ENCODE peak calls at places on chromosomes 16 and 17, in eight cellular contexts. C is GM12878, S is transverse colon, U is IMR-90, F is K562, X is fibroblast of lung, R is stomach, D is suprapubic skin. P is an unnamed sample. For H3K9me3, the result is how much of the 10 kb centered on the place peaks cover.

GRCh38 chr17:81270279-81270678 is 24.8 kb downstream of the SLC38A10 start:
- DNase-seq in X (no peak), D (no peak), S (no peak), R (no peak), F (no peak), U (no peak), C (no peak), P (no peak)

GRCh38 chr17:27861979-27862378 is 31.2 kb downstream of the LYRM9 start:
- DNase-seq in X (no peak), S (peak), F (no peak), D (no peak), C (no peak), R (no peak), U (no peak), P (no peak)

GRCh38 chr17:77884019-77884418 is 74.5 kb upstream of the TNRC6C start:
- DNase-seq in S (no peak), R (no peak), U (peak), C (no peak), D (no peak), X (no peak), F (no peak), P (peak)

GRCh38 chr17:3641014-3641413 is 4.5 kb downstream of the CTNS start:
- DNase-seq in D (no peak), X (no peak), F (no peak), C (no peak), R (no peak), U (no peak), S (no peak), P (no peak)

GRCh38 chr17:78817123-78817522 is 23.5 kb downstream of the USP36 start:
- DNase-seq in R (no peak), S (no peak), C (no peak), D (no peak), U (no peak), F (no peak), X (no peak), P (no peak)

GRCh38 chr17:58308985-58309917 is 19.3 kb downstream of the TSPOAP1 start:
- DNase-seq in X (no peak), D (no peak), R (peak), F (no peak), C (no peak), U (no peak), S (no peak), P (peak)

GRCh38 chr17:40548491-40548981 is 16.7 kb downstream of the CCR7 start:
- DNase-seq in U (no peak), C (no peak), F (no peak), R (peak), D (peak), S (no peak), X (no peak), P (no peak)

GRCh38 chr17:3904486-3904885 is 11.6 kb upstream of the CAMKK1 start:
- DNase-seq in U (no peak), X (no peak), R (no peak), F (no peak), D (no peak), C (no peak), S (no peak), P (no peak)

GRCh38 chr16:30805370-30806169 is 18.6 kb upstream of the ZNF629 start:
- DNase-seq in D (peak), U (peak), X (peak), F (peak), R (peak), S (peak), C (no peak), P (peak)

GRCh38 chr17:79624658-79625478 is 14.0 kb upstream of the RBFOX3 start:
- DNase-seq in F (no peak), U (no peak), S (peak), R (no peak), D (peak), X (no peak), C (no peak), P (peak)

GRCh38 chr16:11572301-11572995 is 14.3 kb downstream of the LITAF start:
- DNase-seq in X (no peak), F (no peak), U (no peak), R (no peak), D (no peak), S (peak), C (no peak), P (no peak)

GRCh38 chr17:81235822-81236740 is 2.8 kb downstream of the TEPSIN start:
- DNase-seq in C (no peak), X (no peak), F (no peak), U (no peak), D (no peak), S (no peak), R (no peak), P (no peak)

GRCh38 chr16:11410382-11411058 is 65.3 kb downstream of the RMI2 start:
- DNase-seq in C (no peak), R (no peak), U (no peak), X (no peak), D (no peak), F (no peak), S (no peak), P (no peak)

GRCh38 chr16:75478480-75479345 is 14.2 kb upstream of the TMEM170A start:
- DNase-seq in U (no peak), X (no peak), D (no peak), S (no peak), R (no peak), C (no peak), F (no peak), P (no peak)

GRCh38 chr16:57658878-57659674 is 9.0 kb upstream of the ADGRG3 start:
- DNase-seq in U (no peak), X (no peak), R (no peak), D (no peak), C (no peak), F (no peak), S (no peak), P (no peak)

GRCh38 chr17:4499431-4500187 is 928 bp downstream of the SPNS2 start:
- DNase-seq in F (no peak), R (no peak), D (no peak), C (no peak), S (no peak), U (no peak), X (no peak), P (no peak)

GRCh38 chr17:82718986-82719685 is 2.6 kb downstream of the FN3KRP start:
- DNase-seq in F (no peak), D (no peak), S (no peak), C (no peak), R (no peak), X (no peak), U (no peak), P (no peak)

GRCh38 chr16:57186630-57187507 is 740 bp downstream of the RSPRY1 start:
- DNase-seq in C (no peak), F (peak), X (peak), R (no peak), D (no peak), S (peak), U (no peak), P (peak)

GRCh38 chr17:13024033-13024432 is 6.2 kb upstream of the ELAC2 start:
- DNase-seq in D (no peak), X (no peak), R (no peak), C (no peak), S (no peak), U (no peak), F (no peak), P (no peak)

DNA sequence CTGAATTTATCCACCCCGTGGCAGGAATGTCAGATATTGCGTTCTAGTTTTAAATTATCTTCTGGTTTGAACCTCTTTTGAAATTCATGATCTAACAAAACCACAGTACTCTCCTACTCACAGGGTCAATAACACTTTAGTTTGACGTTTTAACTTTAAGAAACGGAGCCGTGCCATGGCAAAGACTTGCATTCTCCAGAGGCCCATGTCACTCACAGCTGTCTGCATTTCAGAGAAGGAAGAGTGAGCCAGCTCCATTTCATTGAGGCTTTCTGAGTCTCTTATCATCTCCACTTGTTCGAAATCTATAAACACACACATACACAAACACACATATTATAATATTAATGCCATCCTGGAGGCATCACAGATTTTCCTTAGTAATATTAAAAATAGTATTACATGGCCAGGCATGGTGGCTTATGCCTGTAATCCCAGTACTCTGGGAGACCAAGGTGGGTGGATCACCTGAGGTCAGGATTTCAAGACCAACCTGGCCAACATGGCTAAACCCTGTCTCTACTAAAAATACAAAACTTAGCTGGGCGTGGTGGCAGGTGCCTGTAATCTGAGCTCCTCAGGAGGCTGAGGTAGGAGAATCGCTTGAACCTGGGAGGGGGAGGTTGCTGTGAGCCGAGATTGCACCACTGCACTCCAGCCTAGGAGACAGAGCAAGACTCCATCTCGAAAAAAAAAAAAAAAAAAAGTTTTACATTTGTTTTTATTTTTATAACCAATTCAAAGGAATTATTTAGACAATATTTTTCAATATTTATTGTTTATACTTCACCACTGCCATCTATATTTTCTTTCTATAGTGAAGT is 35.6 kb downstream of the ABCA6 start:
- DNase-seq in F (no peak), D (no peak), C (no peak), R (no peak), S (no peak), X (no peak), U (no peak), P (no peak)
- TF ChIP-seq CTCF in F (no peak), D (no peak), C (no peak), R (no peak), S (no peak), X (no peak), U (no peak), P (no peak)

GRCh38 chr16:82728901-82729300 is 102.1 kb downstream of the CDH13 start:
- DNase-seq in D (no peak), X (no peak), S (no peak), C (no peak), U (no peak), R (no peak), F (no peak), P (no peak)

GRCh38 chr16:82735696-82736095 is 108.9 kb downstream of the CDH13 start:
- DNase-seq in S (no peak), D (no peak), F (no peak), U (no peak), X (peak), R (no peak), C (no peak), P (no peak)

GRCh38 chr16:82735176-82735575 is 108.4 kb downstream of the CDH13 start:
- DNase-seq in R (no peak), U (no peak), S (no peak), F (no peak), C (no peak), D (no peak), X (no peak), P (peak)

GRCh38 chr16:82730901-82731300 is 104.1 kb downstream of the CDH13 start:
- DNase-seq in U (no peak), X (peak), F (no peak), C (no peak), R (no peak), D (no peak), S (no peak), P (no peak)

GRCh38 chr16:82732461-82732860 is 105.7 kb downstream of the CDH13 start:
- DNase-seq in C (no peak), F (no peak), X (no peak), R (no peak), U (no peak), D (no peak), S (no peak), P (no peak)
- H3K9me3 ChIP-seq in C (under half), F (under half), X (under half), R (under half), U (under half), D (under half), S (under half), P (under half)

GRCh38 chr16:68423771-68424170 is 24.5 kb downstream of the SMPD3 start:
- DNase-seq in C (no peak), X (no peak), D (no peak), S (no peak), R (no peak), U (no peak), F (no peak), P (no peak)

GRCh38 chr16:68429081-68429740 is 19.1 kb downstream of the SMPD3 start:
- DNase-seq in C (no peak), U (no peak), R (no peak), F (no peak), X (no peak), S (no peak), D (no peak), P (no peak)

GRCh38 chr16:68427649-68428303 is 20.5 kb downstream of the SMPD3 start:
- DNase-seq in C (no peak), U (no peak), F (no peak), X (no peak), S (no peak), R (no peak), D (no peak), P (no peak)

GRCh38 chr16:68425498-68426354 is 22.6 kb downstream of the SMPD3 start:
- DNase-seq in R (no peak), F (no peak), C (no peak), X (no peak), D (no peak), U (no peak), S (no peak), P (no peak)

DNA sequence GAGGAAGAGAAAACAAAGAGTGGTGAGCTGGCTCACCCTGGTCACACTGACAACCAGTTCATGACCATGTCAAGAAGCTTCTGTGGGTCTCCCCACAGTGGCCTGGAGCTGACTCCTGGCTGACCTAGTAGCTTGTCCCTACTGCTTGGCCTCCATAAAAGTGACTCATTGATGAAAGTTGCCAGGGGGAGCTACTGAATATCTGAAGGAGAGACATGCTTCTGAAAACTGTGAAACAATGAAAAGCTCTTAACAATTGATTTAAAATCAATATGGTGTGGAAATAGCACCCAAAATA is 22.0 kb downstream of the SMPD3 start:
- DNase-seq in S (no peak), C (no peak), D (no peak), X (no peak), U (no peak), R (no peak), F (no peak), P (no peak)
- H3K27ac ChIP-seq in S (no peak), C (no peak), D (no peak), X (no peak), U (no peak), R (no peak), F (no peak), P (no peak)

GRCh38 chr17:44345497-44346026 is 460 bp downstream of the GRN start:
- DNase-seq in X (peak), F (peak), R (peak), D (peak), S (peak), C (no peak), U (peak), P (peak)
- TF ChIP-seq CTCF in X (peak), F (peak), R (no peak), D (peak), S (peak), C (peak), U (peak), P (peak)

GRCh38 chr16:3327514-3327913 is 22.2 kb downstream of the ZNF75A start:
- DNase-seq in S (no peak), U (no peak), X (no peak), R (no peak), D (no peak), F (no peak), C (no peak), P (no peak)

GRCh38 chr16:3317315-3317999 is 12.2 kb downstream of the ZNF75A start:
- DNase-seq in U (peak), R (no peak), D (no peak), X (peak), C (no peak), S (no peak), F (no peak), P (no peak)

GRCh38 chr16:3321802-3322201 is 16.5 kb downstream of the ZNF75A start:
- DNase-seq in U (no peak), D (no peak), F (no peak), S (no peak), R (no peak), X (no peak), C (no peak), P (no peak)
- H3K9me3 ChIP-seq in U (half or more), D (half or more), F (under half), S (half or more), R (half or more), X (under half), C (under half), P (under half)

GRCh38 chr17:18181358-18181757 is 2.3 kb upstream of the ALKBH5 start:
- DNase-seq in R (no peak), D (no peak), X (no peak), U (peak), S (no peak), C (no peak), F (no peak), P (no peak)
- H3K27ac ChIP-seq in R (peak), D (no peak), X (no peak), U (no peak), S (peak), C (no peak), F (peak), P (peak)

DNA sequence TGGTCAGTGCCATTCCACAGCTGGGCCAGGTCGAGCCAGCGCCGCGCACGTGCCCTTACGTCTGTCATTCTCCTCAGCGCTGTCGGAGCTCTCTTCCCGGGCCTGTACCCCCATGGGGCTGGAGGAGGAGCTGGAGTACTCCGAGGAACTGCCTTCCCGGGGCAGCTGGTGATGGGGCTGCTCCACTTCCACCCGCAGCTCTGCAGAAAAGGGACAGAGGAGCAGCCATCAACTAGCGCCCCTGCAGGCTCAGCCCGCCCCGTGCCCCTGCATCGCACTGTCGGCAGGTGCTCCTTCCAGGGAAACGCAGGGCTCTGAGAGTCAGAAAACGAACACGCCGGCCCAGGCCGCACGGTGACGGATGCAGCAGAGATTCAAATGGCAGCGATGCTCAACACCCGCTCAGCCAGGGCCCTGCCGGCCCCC is 20.9 kb downstream of the MAP1LC3B start:
- DNase-seq in S (no peak), U (no peak), R (no peak), X (no peak), D (no peak), C (no peak), F (no peak), P (no peak)
- TF ChIP-seq CTCF in S (no peak), U (no peak), R (no peak), X (no peak), D (no peak), C (no peak), F (no peak), P (no peak)

GRCh38 chr16:830871-831570 is 30.5 kb upstream of the GNG13 start:
- DNase-seq in D (no peak), U (no peak), R (no peak), C (no peak), S (no peak), F (no peak), X (no peak), P (no peak)
- H3K9me3 ChIP-seq in D (under half), U (under half), R (under half), C (under half), S (under half), F (under half), X (under half), P (under half)

GRCh38 chr16:81654346-81654745 is 124.7 kb upstream of the PLCG2 start:
- DNase-seq in S (no peak), D (no peak), X (no peak), F (no peak), C (no peak), U (peak), R (no peak), P (no peak)
- H3K27ac ChIP-seq in S (peak), D (no peak), X (no peak), F (no peak), C (no peak), U (no peak), R (peak), P (peak)

P was measured in testis.